ENCODE peak calls at places on chromosomes 13 and 19, in eight cellular contexts. P is H4; C is activated CD4-positive, CD25-positive, alpha-beta regulatory T cell treated with anti-CD3 and anti-CD28 coated beads, Interleukin-2, amount 50 U/mL, for 16 hours; M is NCI-H510A; J is mucosa of descending colon; F is endothelial cell; H is SJCRH30; L is left ventricle myocardium inferior. S is an unnamed sample.

GRCh38 chr13:38686635-38687245 is at the start of gene FREM2:
- DNase-seq in M (peak; percentile 60), F (peak; percentile 72), J (no peak), H (peak; percentile 86), P (peak; percentile 58), L (no peak), C (no peak), S (peak; percentile 48)

GRCh38 chr13:50261502-50261901 is 246.3 kb downstream of the KCNRG start:
- DNase-seq in M (peak; percentile 18), L (no peak), C (no peak), F (no peak), J (no peak), P (no peak), H (no peak), S (no peak)

GRCh38 chr19:46967578-46968018 is 52.0 kb upstream of the NPAS1 start:
- DNase-seq in J (peak; percentile 73), F (no peak), H (no peak), M (no peak), P (no peak), L (peak; percentile 88), C (no peak), S (peak; percentile 43)

GRCh38 chr19:30690935-30691505 is 318.8 kb downstream of the ZNF536 start:
- DNase-seq in C (no peak), F (no peak), P (no peak), H (no peak), L (no peak), M (no peak), J (no peak), S (no peak)

GRCh38 chr13:73767747-73768315 is 366.4 kb downstream of the KLF12 start:
- DNase-seq in C (peak; percentile 1), J (no peak), M (no peak), P (no peak), L (no peak), F (peak; percentile 24), H (peak; percentile 11), S (no peak)

GRCh38 chr13:84607614-84608013 is 725.3 kb upstream of the SLITRK1 start:
- DNase-seq in L (no peak), M (no peak), C (no peak), F (no peak), J (no peak), H (no peak), P (peak; percentile 28), S (no peak)

GRCh38 chr19:54149021-54149812 is 10.3 kb downstream of the LENG1 start:
- DNase-seq in M (no peak), F (no peak), J (no peak), C (no peak), L (no peak), H (no peak), P (no peak), S (no peak)

GRCh38 chr13:67967031-67967430 is 736.9 kb upstream of the PCDH9 start:
- DNase-seq in L (no peak), P (no peak), M (no peak), J (no peak), H (no peak), C (no peak), F (no peak), S (no peak)

GRCh38 chr19:370641-371330 is 26.2 kb upstream of the MIER2 start:
- DNase-seq in L (no peak), C (no peak), P (no peak), J (no peak), H (no peak), F (no peak), M (no peak), S (no peak)

S was measured in dorsolateral prefrontal cortex.